ENCODE peak calls at places on chromosomes 5 and 9, in four cellular contexts. U is DMS53, V is WTC11, C is T-cell. I is an unnamed sample.

GRCh38 chr9:131274674-131275331 is 1.5 kb downstream of the FAM78A start:
- DNase-seq in V (no peak), C (no peak), U (no peak), I (no peak)

GRCh38 chr9:128404579-128404978 is 16.1 kb upstream of the CERCAM start:
- DNase-seq in U (no peak), C (no peak), V (no peak), I (no peak)

GRCh38 chr9:105341784-105342183 is 97.3 kb downstream of the SLC44A1 start:
- DNase-seq in U (no peak), V (no peak), C (no peak), I (peak; percentile 28)

GRCh38 chr5:66909364-66909763 is 287.2 kb downstream of the CD180 start:
- DNase-seq in U (no peak), C (no peak), V (no peak), I (no peak)

GRCh38 chr9:104927216-104927911 is 591 bp downstream of the ABCA1 start:
- DNase-seq in U (peak; percentile 70), V (peak; percentile 53), C (peak; percentile 8), I (peak; percentile 25)

GRCh38 chr5:103804714-103805113 is 242.1 kb upstream of the NUDT12 start:
- DNase-seq in V (no peak), U (no peak), C (no peak), I (no peak)

GRCh38 chr5:120306331-120306730 is 157.8 kb upstream of the PRR16 start:
- DNase-seq in U (no peak), C (no peak), V (no peak), I (no peak)

GRCh38 chr9:129398901-129399300 is 220.8 kb upstream of the IER5L start:
- DNase-seq in C (no peak), U (no peak), V (no peak), I (no peak)

GRCh38 chr9:132896264-132896663 is 17.6 kb downstream of the SPACA9 start:
- DNase-seq in V (no peak), U (no peak), C (no peak), I (no peak)

GRCh38 chr5:159786901-159787691 is 129.2 kb upstream of the ADRA1B start:
- DNase-seq in U (no peak), V (no peak), C (no peak), I (no peak)

GRCh38 chr5:1134478-1134877 is 22.6 kb upstream of the SLC12A7 start:
- DNase-seq in U (peak; percentile 44), C (no peak), V (no peak), I (no peak)

GRCh38 chr5:106314221-106314824 is 1356.4 kb downstream of the EFNA5 start:
- DNase-seq in U (no peak), V (no peak), C (no peak), I (no peak)

GRCh38 chr9:5425006-5425628 is 12.6 kb downstream of the PLGRKT start:
- DNase-seq in V (no peak), C (no peak), U (peak; percentile 76), I (peak; percentile 53)

GRCh38 chr5:57501414-57502321 is 19.1 kb upstream of the ACTBL2 start:
- DNase-seq in C (no peak), U (no peak), V (no peak), I (no peak)

GRCh38 chr5:153537225-153537624 is 46.8 kb downstream of the GRIA1 start:
- DNase-seq in C (no peak), U (no peak), V (no peak), I (no peak)

GRCh38 chr5:173312821-173313220 is 15.4 kb downstream of the STC2 start:
- DNase-seq in C (no peak), U (no peak), V (no peak), I (no peak)

GRCh38 chr9:111898331-111899096 is 1.9 kb downstream of the UGCG start:
- DNase-seq in U (peak; percentile 29), V (no peak), C (no peak), I (peak; percentile 68)

GRCh38 chr5:71456362-71456743 is 902 bp downstream of the BDP1 start:
- DNase-seq in C (no peak), U (peak; percentile 68), V (no peak), I (no peak)

GRCh38 chr9:122950263-122950662 is 9.4 kb downstream of the RABGAP1 start:
- DNase-seq in V (no peak), C (no peak), U (no peak), I (no peak)

GRCh38 chr5:170546257-170546656 is 42.4 kb downstream of the KCNIP1 start:
- DNase-seq in U (no peak), V (no peak), C (no peak), I (no peak)

GRCh38 chr9:114678847-114679246 is 3.1 kb downstream of the TEX48 start:
- DNase-seq in U (no peak), V (no peak), C (no peak), I (no peak)

GRCh38 chr5:78983601-78984000 is 1.5 kb downstream of the ARSB start:
- DNase-seq in C (no peak), V (no peak), U (peak; percentile 22), I (no peak)

GRCh38 chr5:168365581-168366081 is 74.2 kb downstream of the WWC1 start:
- DNase-seq in U (no peak), V (peak; percentile 60), C (no peak), I (no peak)

GRCh38 chr5:119032653-119033052 is 38.2 kb upstream of the DMXL1 start:
- DNase-seq in C (no peak), U (no peak), V (no peak), I (peak; percentile 50)

GRCh38 chr9:93003552-93004407 is 54.7 kb upstream of the SUSD3 start:
- DNase-seq in C (peak; percentile 48), U (peak; percentile 87), V (peak; percentile 77), I (peak; percentile 74)

GRCh38 chr5:151016700-151017099 is 3.7 kb upstream of the GPX3 start:
- DNase-seq in V (no peak), C (no peak), U (no peak), I (no peak)

GRCh38 chr9:34546834-34547827 is 24.3 kb upstream of the ENHO start:
- DNase-seq in U (peak; percentile 77), V (peak; percentile 91), C (no peak), I (peak; percentile 74)

GRCh38 chr5:138632900-138633489 is 57.8 kb upstream of the HSPA9 start:
- DNase-seq in U (peak; percentile 88), V (peak; percentile 83), C (no peak), I (peak; percentile 97)

GRCh38 chr9:136119259-136120118 is 814 bp upstream of the TMEM250 start:
- DNase-seq in U (peak; percentile 64), C (no peak), V (peak; percentile 55), I (peak; percentile 32)

GRCh38 chr5:94316916-94317838 is 301.2 kb downstream of the KIAA0825 start:
- DNase-seq in U (no peak), C (no peak), V (no peak), I (no peak)